ENCODE peak calls at places on chromosome 1, in nine cellular contexts. F is fibroblast of lung; L is 8988T; D is WERI-Rb-1; R is AG08396; Q is neural progenitor cell; W is T-cell; H is NCI-H524; T is stimulated activated CD8-positive, alpha-beta memory T cell treated with anti-CD3 and anti-CD28 coated beads, Interleukin-15, amount 100 ng/mL, for 4 hours. S is an unnamed sample.

GRCh38 chr1:168917309-168917708 is 188.3 kb upstream of the DPT start:
- DNase-seq in R (no peak), D (peak; percentile 23), Q (no peak), F (no peak), H (peak; percentile 62), T (no peak), L (no peak), W (no peak), S (no peak)

GRCh38 chr1:209045326-209046057 is 538.0 kb upstream of the CAMK1G start:
- DNase-seq in H (no peak), Q (no peak), F (peak; percentile 67), R (no peak), W (no peak), D (no peak), L (no peak), T (no peak), S (no peak)

GRCh38 chr1:178341218-178341956 is 155.4 kb downstream of the CLEC20A start:
- DNase-seq in T (no peak), H (no peak), D (no peak), W (no peak), F (peak; percentile 94), Q (peak; percentile 95), L (no peak), R (peak; percentile 71), S (no peak)

GRCh38 chr1:25651824-25652741 is 35.5 kb downstream of the MAN1C1 start:
- DNase-seq in Q (no peak), F (no peak), T (no peak), D (no peak), R (no peak), W (no peak), H (no peak), L (no peak), S (no peak)

GRCh38 chr1:54558434-54559030 is 10.5 kb downstream of the ACOT11 start:
- DNase-seq in T (no peak), Q (no peak), H (no peak), D (no peak), R (no peak), L (no peak), W (no peak), F (no peak), S (no peak)

GRCh38 chr1:23524163-23524562 is 6.9 kb downstream of the E2F2 start:
- DNase-seq in D (no peak), L (no peak), W (no peak), T (no peak), Q (no peak), F (no peak), H (no peak), R (no peak), S (no peak)

GRCh38 chr1:246695666-246696065 is 28.5 kb upstream of the SCCPDH start:
- DNase-seq in T (no peak), H (no peak), R (no peak), W (no peak), D (no peak), L (no peak), F (no peak), Q (no peak), S (no peak)

GRCh38 chr1:203636306-203636705 is 9.7 kb downstream of the ATP2B4 start:
- DNase-seq in Q (no peak), F (peak; percentile 85), D (no peak), T (no peak), H (no peak), R (no peak), L (no peak), W (no peak), S (no peak)

GRCh38 chr1:228081578-228082259 is 789 bp upstream of the ARF1 start:
- DNase-seq in F (no peak), D (no peak), H (no peak), R (no peak), L (no peak), T (no peak), W (no peak), Q (peak; percentile 75), S (no peak)

GRCh38 chr1:8481650-8482380 is 163.9 kb downstream of the SLC45A1 start:
- DNase-seq in H (no peak), F (no peak), R (no peak), T (no peak), Q (no peak), W (no peak), D (no peak), L (no peak), S (no peak)

GRCh38 chr1:11431946-11432507 is 46.9 kb upstream of the DISP3 start:
- DNase-seq in R (no peak), D (no peak), H (no peak), W (no peak), L (no peak), F (no peak), Q (no peak), T (no peak), S (no peak)

S was measured in T follicular helper cell.